ENCODE peak calls at places on chromosomes 3 and 15, in nine cellular contexts. One of them, this sample, is unnamed.

GRCh38 chr3:177824841-177825240 is 627.6 kb upstream of the TBL1XR1 start:
- DNase-seq in GM12865: no peak
- DNase-seq in NCI-H1092: no peak
- DNase-seq in NCI-H748 treated with DMSO at 0.1 percent for 48 hours: no peak
- DNase-seq in PC-3: no peak
- DNase-seq in H4: no peak
- DNase-seq in iPS-NIHi11: no peak
- DNase-seq in ACHN: no peak
- DNase-seq in effector CD4-positive, alpha-beta T cell: no peak
- DNase-seq in this sample: no peak

GRCh38 chr3:124886168-124887051 is 755 bp downstream of the ITGB5 start:
- DNase-seq in GM12865: peak; percentile 51
- DNase-seq in ACHN: peak; percentile 49
- DNase-seq in NCI-H1092: no peak
- DNase-seq in H4: peak; percentile 48
- DNase-seq in iPS-NIHi11: peak; percentile 64
- DNase-seq in effector CD4-positive, alpha-beta T cell: no peak
- DNase-seq in NCI-H748 treated with DMSO at 0.1 percent for 48 hours: no peak
- DNase-seq in PC-3: peak; percentile 49
- DNase-seq in this sample: peak; percentile 47

GRCh38 chr3:28682126-28682525 is 333.5 kb upstream of the AZI2 start:
- DNase-seq in iPS-NIHi11: no peak
- DNase-seq in GM12865: no peak
- DNase-seq in PC-3: no peak
- DNase-seq in ACHN: no peak
- DNase-seq in effector CD4-positive, alpha-beta T cell: no peak
- DNase-seq in NCI-H1092: no peak
- DNase-seq in NCI-H748 treated with DMSO at 0.1 percent for 48 hours: no peak
- DNase-seq in H4: no peak
- DNase-seq in this sample: no peak

GRCh38 chr3:108566599-108566998 is 22.6 kb downstream of the CIP2A start:
- DNase-seq in GM12865: no peak
- DNase-seq in effector CD4-positive, alpha-beta T cell: no peak
- DNase-seq in NCI-H748 treated with DMSO at 0.1 percent for 48 hours: no peak
- DNase-seq in H4: no peak
- DNase-seq in NCI-H1092: no peak
- DNase-seq in PC-3: no peak
- DNase-seq in iPS-NIHi11: no peak
- DNase-seq in ACHN: no peak
- DNase-seq in this sample: no peak

GRCh38 chr3:10189557-10190374 is 25.0 kb downstream of the IRAK2 start:
- DNase-seq in iPS-NIHi11: peak; percentile 57
- DNase-seq in PC-3: peak; percentile 56
- DNase-seq in NCI-H1092: no peak
- DNase-seq in effector CD4-positive, alpha-beta T cell: no peak
- DNase-seq in H4: peak; percentile 68
- DNase-seq in NCI-H748 treated with DMSO at 0.1 percent for 48 hours: no peak
- DNase-seq in GM12865: peak; percentile 67
- DNase-seq in ACHN: no peak
- DNase-seq in this sample: peak; percentile 25

GRCh38 chr3:187958432-187959003 is 195.4 kb upstream of the LPP start:
- DNase-seq in GM12865: no peak
- DNase-seq in iPS-NIHi11: no peak
- DNase-seq in NCI-H748 treated with DMSO at 0.1 percent for 48 hours: no peak
- DNase-seq in ACHN: no peak
- DNase-seq in H4: no peak
- DNase-seq in NCI-H1092: no peak
- DNase-seq in effector CD4-positive, alpha-beta T cell: peak; percentile 18
- DNase-seq in PC-3: no peak
- DNase-seq in this sample: no peak

GRCh38 chr3:19931767-19932188 is 2.2 kb downstream of the EFHB start:
- DNase-seq in NCI-H1092: no peak
- DNase-seq in GM12865: peak; percentile 29
- DNase-seq in NCI-H748 treated with DMSO at 0.1 percent for 48 hours: no peak
- DNase-seq in iPS-NIHi11: no peak
- DNase-seq in H4: no peak
- DNase-seq in effector CD4-positive, alpha-beta T cell: no peak
- DNase-seq in ACHN: no peak
- DNase-seq in PC-3: peak; percentile 80
- DNase-seq in this sample: peak; percentile 8

GRCh38 chr3:129039271-129040038 is 21.1 kb upstream of the GP9 start:
- DNase-seq in effector CD4-positive, alpha-beta T cell: no peak
- DNase-seq in H4: peak; percentile 40
- DNase-seq in PC-3: no peak
- DNase-seq in NCI-H748 treated with DMSO at 0.1 percent for 48 hours: no peak
- DNase-seq in NCI-H1092: peak; percentile 76
- DNase-seq in ACHN: no peak
- DNase-seq in iPS-NIHi11: no peak
- DNase-seq in GM12865: no peak
- DNase-seq in this sample: no peak

GRCh38 chr15:47813985-47814384 is 96.7 kb downstream of the SEMA6D start:
- DNase-seq in NCI-H1092: no peak
- DNase-seq in PC-3: no peak
- DNase-seq in NCI-H748 treated with DMSO at 0.1 percent for 48 hours: no peak
- DNase-seq in effector CD4-positive, alpha-beta T cell: no peak
- DNase-seq in ACHN: no peak
- DNase-seq in H4: no peak
- DNase-seq in GM12865: peak; percentile 83
- DNase-seq in iPS-NIHi11: no peak
- DNase-seq in this sample: no peak

GRCh38 chr3:170697131-170697530 is 111.3 kb upstream of the SLC7A14 start:
- DNase-seq in NCI-H748 treated with DMSO at 0.1 percent for 48 hours: no peak
- DNase-seq in PC-3: no peak
- DNase-seq in effector CD4-positive, alpha-beta T cell: no peak
- DNase-seq in NCI-H1092: no peak
- DNase-seq in ACHN: no peak
- DNase-seq in GM12865: no peak
- DNase-seq in H4: no peak
- DNase-seq in iPS-NIHi11: no peak
- DNase-seq in this sample: no peak

GRCh38 chr3:183430325-183430957 is 2.0 kb upstream of the MCF2L2 start:
- DNase-seq in effector CD4-positive, alpha-beta T cell: no peak
- DNase-seq in ACHN: no peak
- DNase-seq in iPS-NIHi11: no peak
- DNase-seq in NCI-H1092: no peak
- DNase-seq in NCI-H748 treated with DMSO at 0.1 percent for 48 hours: no peak
- DNase-seq in PC-3: no peak
- DNase-seq in GM12865: peak; percentile 38
- DNase-seq in H4: no peak
- DNase-seq in this sample: no peak

This sample was measured in astrocyte of the spinal cord.